ENCODE peak calls at places on chromosomes 5 and 9, in four cellular contexts. One of them, this sample, is unnamed.

GRCh38 chr5:16791036-16791705 is 144.9 kb downstream of the MYO10 start:
- DNase-seq in GM12878: peak; percentile 24
- DNase-seq in K562: peak; percentile 55
- DNase-seq in HepG2: peak; percentile 36
- DNase-seq in this sample: peak; percentile 69

GRCh38 chr5:53479656-53480473 is 564 bp upstream of the FST start:
- DNase-seq in GM12878: no peak
- DNase-seq in K562: no peak
- DNase-seq in HepG2: peak; percentile 73
- DNase-seq in this sample: peak; percentile 55

GRCh38 chr9:21096901-21097255 is 19.1 kb upstream of the IFNB1 start:
- DNase-seq in GM12878: no peak
- DNase-seq in K562: no peak
- DNase-seq in HepG2: no peak
- DNase-seq in this sample: no peak

GRCh38 chr5:83547889-83548288 is 76.3 kb downstream of the VCAN start:
- DNase-seq in GM12878: no peak
- DNase-seq in K562: no peak
- DNase-seq in HepG2: no peak
- DNase-seq in this sample: no peak

GRCh38 chr5:146048994-146049703 is 56.2 kb downstream of the PLAC8L1 start:
- DNase-seq in GM12878: no peak
- DNase-seq in K562: peak; percentile 78
- DNase-seq in HepG2: peak; percentile 66
- DNase-seq in this sample: peak; percentile 74

GRCh38 chr5:82421119-82421518 is 143.0 kb upstream of the RPS23 start:
- DNase-seq in GM12878: no peak
- DNase-seq in K562: peak; percentile 33
- DNase-seq in HepG2: no peak
- DNase-seq in this sample: no peak

GRCh38 chr9:4689013-4689412 is 9.6 kb downstream of the CDC37L1 start:
- DNase-seq in GM12878: no peak
- DNase-seq in K562: no peak
- DNase-seq in HepG2: no peak
- DNase-seq in this sample: no peak

GRCh38 chr9:32300373-32300772 is 84.1 kb upstream of the ACO1 start:
- DNase-seq in GM12878: no peak
- DNase-seq in K562: no peak
- DNase-seq in HepG2: peak; percentile 83
- DNase-seq in this sample: no peak

GRCh38 chr5:96714450-96714849 is 52.3 kb downstream of the CAST start:
- DNase-seq in GM12878: no peak
- DNase-seq in K562: no peak
- DNase-seq in HepG2: no peak
- DNase-seq in this sample: no peak

GRCh38 chr5:152607393-152608165 is 202.5 kb upstream of the NMUR2 start:
- DNase-seq in GM12878: no peak
- DNase-seq in K562: no peak
- DNase-seq in HepG2: no peak
- DNase-seq in this sample: no peak

GRCh38 chr9:124307379-124308030 is 49.8 kb downstream of the NEK6 start:
- DNase-seq in GM12878: no peak
- DNase-seq in K562: no peak
- DNase-seq in HepG2: no peak
- DNase-seq in this sample: no peak

GRCh38 chr9:75482566-75482965 is 394.3 kb downstream of the OSTF1 start:
- DNase-seq in GM12878: no peak
- DNase-seq in K562: no peak
- DNase-seq in HepG2: no peak
- DNase-seq in this sample: no peak

GRCh38 chr9:3980771-3981170 is 319.1 kb downstream of the GLIS3 start:
- DNase-seq in GM12878: no peak
- DNase-seq in K562: no peak
- DNase-seq in HepG2: no peak
- DNase-seq in this sample: no peak

GRCh38 chr5:171139227-171139626 is 169.8 kb upstream of the TLX3 start:
- DNase-seq in GM12878: no peak
- DNase-seq in K562: no peak
- DNase-seq in HepG2: no peak
- DNase-seq in this sample: no peak

GRCh38 chr9:130182090-130182909 is 10.1 kb downstream of the NCS1 start:
- DNase-seq in GM12878: no peak
- DNase-seq in K562: no peak
- DNase-seq in HepG2: no peak
- DNase-seq in this sample: no peak

GRCh38 chr9:130184983-130185382 is 12.8 kb downstream of the NCS1 start:
- DNase-seq in GM12878: no peak
- DNase-seq in K562: no peak
- DNase-seq in HepG2: no peak
- DNase-seq in this sample: no peak

GRCh38 chr9:130181645-130182044 is 9.4 kb downstream of the NCS1 start:
- DNase-seq in GM12878: no peak
- DNase-seq in K562: no peak
- DNase-seq in HepG2: no peak
- DNase-seq in this sample: no peak

GRCh38 chr9:130185494-130186005 is 13.3 kb downstream of the NCS1 start:
- DNase-seq in GM12878: no peak
- DNase-seq in K562: no peak
- DNase-seq in HepG2: no peak
- DNase-seq in this sample: no peak

DNA sequence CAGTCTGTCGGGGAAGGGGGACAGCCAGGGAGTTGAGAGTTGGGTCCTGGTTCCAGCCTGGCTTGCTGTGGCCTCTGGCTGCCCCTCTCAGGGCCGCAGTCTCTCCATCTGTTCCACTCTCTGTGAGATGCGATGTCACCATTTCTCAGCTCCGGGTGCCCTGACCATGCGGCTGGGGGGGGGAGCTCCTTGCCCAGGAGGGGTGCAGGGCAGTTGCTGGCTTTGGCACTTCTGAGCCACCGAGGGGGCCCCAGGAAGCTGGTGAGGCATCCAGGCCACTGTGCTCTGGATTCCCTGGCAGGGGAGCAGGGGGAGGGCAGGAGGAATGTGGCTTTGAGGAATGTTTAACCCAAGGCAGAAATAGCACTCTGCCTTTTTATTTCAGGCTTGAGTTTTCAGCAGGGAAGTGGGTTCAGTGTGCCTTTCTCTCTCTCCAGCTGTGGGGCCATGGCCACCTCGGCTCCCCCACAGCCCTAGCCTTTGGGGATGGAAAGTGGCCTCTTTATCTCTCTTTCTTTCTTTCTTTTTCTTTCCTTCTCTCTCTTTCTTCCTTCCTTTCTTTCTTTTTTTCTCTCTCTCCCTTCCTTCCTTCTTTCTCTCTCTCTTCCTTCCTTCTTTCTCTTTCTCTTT is 11.0 kb downstream of the NCS1 start:
- DNase-seq in GM12878: no peak
- DNase-seq in K562: no peak
- DNase-seq in HepG2: peak; percentile 46
- DNase-seq in this sample: peak; percentile 72
- H3K27ac ChIP-seq in GM12878: no peak overlapping the region
- H3K27ac ChIP-seq in K562: no peak overlapping the region
- H3K27ac ChIP-seq in HepG2: no peak overlapping the region
- H3K27ac ChIP-seq in this sample: peak overlapping the region; percentile 88

DNA sequence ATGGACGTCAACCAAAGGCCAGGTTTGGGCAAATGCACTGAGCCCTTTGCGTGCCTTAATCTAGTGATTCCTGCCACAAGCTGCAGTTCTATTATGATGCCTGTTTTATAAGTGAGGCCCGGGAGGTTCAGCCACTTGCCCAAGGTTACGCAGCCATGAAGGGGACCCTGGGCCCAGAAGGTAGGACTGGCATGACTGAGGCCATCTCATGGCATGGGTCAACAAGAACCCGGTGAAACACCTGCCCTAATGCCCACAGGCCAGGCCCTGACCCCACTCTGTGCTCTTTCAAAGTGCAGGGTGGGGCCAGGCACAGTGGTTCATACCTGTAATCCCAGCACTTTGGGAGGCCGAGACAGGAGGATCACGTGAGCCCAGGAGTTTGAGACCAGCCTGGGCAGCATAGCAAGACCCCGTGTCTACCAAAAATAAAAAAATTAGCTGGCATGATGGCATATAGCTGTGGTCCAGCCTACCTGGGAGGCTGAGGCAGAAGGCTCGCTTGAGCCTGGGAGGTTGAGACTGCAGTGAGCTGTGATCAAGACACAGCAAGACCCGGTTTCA is 8.6 kb downstream of the NINJ1 start:
- DNase-seq in GM12878: no peak
- DNase-seq in K562: no peak
- DNase-seq in HepG2: no peak
- DNase-seq in this sample: no peak
- TF ChIP-seq FOXM1 in GM12878: no peak
- TF ChIP-seq FOXM1 in K562: no peak
- TF ChIP-seq FOXM1 in HepG2: no peak
- TF ChIP-seq FOXM1 in this sample: no peak

GRCh38 chr5:425714-426113 is 17.3 kb upstream of the EXOC3 start:
- DNase-seq in GM12878: no peak
- DNase-seq in K562: no peak
- DNase-seq in HepG2: no peak
- DNase-seq in this sample: no peak

GRCh38 chr5:423626-424258 is 19.2 kb upstream of the EXOC3 start:
- DNase-seq in GM12878: no peak
- DNase-seq in K562: no peak
- DNase-seq in HepG2: no peak
- DNase-seq in this sample: no peak

GRCh38 chr5:422323-423232 is 20.4 kb upstream of the EXOC3 start:
- DNase-seq in GM12878: no peak
- DNase-seq in K562: no peak
- DNase-seq in HepG2: no peak
- DNase-seq in this sample: no peak

GRCh38 chr5:423233-423565 is 19.8 kb upstream of the EXOC3 start:
- DNase-seq in GM12878: no peak
- DNase-seq in K562: no peak
- DNase-seq in HepG2: no peak
- DNase-seq in this sample: no peak

GRCh38 chr5:424259-425110 is 18.5 kb upstream of the EXOC3 start:
- DNase-seq in GM12878: peak; percentile 82
- DNase-seq in K562: no peak
- DNase-seq in HepG2: no peak
- DNase-seq in this sample: no peak
- H3K27ac ChIP-seq in GM12878: peak overlapping the region; percentile 99
- H3K27ac ChIP-seq in K562: no peak overlapping the region
- H3K27ac ChIP-seq in HepG2: no peak overlapping the region
- H3K27ac ChIP-seq in this sample: no peak overlapping the region

GRCh38 chr5:154202379-154203260 is 12.1 kb downstream of the GALNT10 start:
- DNase-seq in GM12878: no peak
- DNase-seq in K562: peak; percentile 84
- DNase-seq in HepG2: no peak
- DNase-seq in this sample: no peak
- TF ChIP-seq FOXM1 in GM12878: no peak
- TF ChIP-seq FOXM1 in K562: no peak
- TF ChIP-seq FOXM1 in HepG2: no peak
- TF ChIP-seq FOXM1 in this sample: no peak